ENCODE peak calls at places on chromosomes 4 and X, in eight cellular contexts. N is kidney; S is heart right ventricle; O is IMR-90; G is BJ; W is CD8-positive, alpha-beta T cell; V is fibroblast of lung; B is A549. Y is an unnamed sample.

GRCh38 chr4:166842795-166843261 is 391.5 kb downstream of the SPOCK3 start:
- DNase-seq in N (peak), S (no peak), O (no peak), G (no peak), W (no peak), V (no peak), B (no peak), Y (no peak)

GRCh38 chr4:15352508-15352907 is 75.3 kb upstream of the C1QTNF7 start:
- DNase-seq in N (no peak), S (no peak), O (peak), G (no peak), W (no peak), V (no peak), B (no peak), Y (no peak)

GRCh38 chr4:42865572-42866189 is 26.8 kb upstream of the GRXCR1 start:
- DNase-seq in N (no peak), S (peak), O (peak), G (no peak), W (peak), V (peak), B (peak), Y (peak)

GRCh38 chrX:129654652-129655546 is at the start of gene APLN:
- DNase-seq in N (peak), S (peak), O (peak), G (no peak), W (no peak), V (peak), B (no peak), Y (peak)

GRCh38 chrX:80807606-80808159 is 2.0 kb downstream of the BRWD3 start:
- DNase-seq in N (no peak), S (no peak), O (no peak), G (no peak), W (no peak), V (no peak), B (peak), Y (no peak)

GRCh38 chrX:34654939-34655338 is 2.1 kb downstream of the TMEM47 start:
- DNase-seq in N (no peak), S (no peak), O (no peak), G (no peak), W (no peak), V (peak), B (no peak), Y (no peak)

GRCh38 chr4:52606766-52607165 is 52.3 kb downstream of the USP46 start:
- DNase-seq in N (no peak), S (no peak), O (peak), G (no peak), W (no peak), V (peak), B (no peak), Y (no peak)

GRCh38 chrX:104913348-104913747 is 307.1 kb downstream of the TEX13A start:
- DNase-seq in N (no peak), S (no peak), O (no peak), G (no peak), W (no peak), V (peak), B (peak), Y (no peak)

GRCh38 chr4:38696697-38697096 is 32.7 kb downstream of the KLF3 start:
- DNase-seq in N (no peak), S (no peak), O (no peak), G (no peak), W (no peak), V (no peak), B (no peak), Y (no peak)

DNA sequence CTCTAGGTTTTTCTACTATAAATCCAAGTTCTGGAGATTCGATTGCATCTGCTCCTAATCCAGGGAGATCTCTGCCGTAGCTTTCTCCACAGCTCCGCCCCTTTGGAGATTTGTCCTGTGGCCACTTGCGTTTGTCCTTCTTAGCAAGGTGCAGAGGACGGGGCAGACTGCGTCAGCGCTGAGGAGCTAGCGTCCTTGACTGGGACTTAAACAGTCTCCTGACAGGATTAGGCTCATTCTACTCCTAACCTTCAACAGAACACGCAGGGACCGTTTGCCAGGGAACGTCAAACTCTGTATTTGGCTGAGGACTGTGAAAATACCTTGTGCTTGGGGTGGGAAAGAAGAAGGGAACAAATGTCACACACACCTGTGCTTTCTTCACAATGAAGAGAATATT is 38.6 kb downstream of the SORBS2 start:
- DNase-seq in N (no peak), S (peak), O (no peak), G (no peak), W (no peak), V (no peak), B (no peak), Y (no peak)
- H3K4me3 ChIP-seq in N (peak), S (peak), O (no peak), G (no peak), W (no peak), V (no peak), B (no peak), Y (no peak)

GRCh38 chr4:40280586-40280985 is 54.5 kb upstream of the CHRNA9 start:
- DNase-seq in N (no peak), S (no peak), O (no peak), G (no peak), W (no peak), V (no peak), B (no peak), Y (no peak)

GRCh38 chr4:40283413-40283812 is 51.7 kb upstream of the CHRNA9 start:
- DNase-seq in N (no peak), S (no peak), O (no peak), G (no peak), W (no peak), V (no peak), B (no peak), Y (no peak)

GRCh38 chr4:40281913-40282312 is 53.2 kb upstream of the CHRNA9 start:
- DNase-seq in N (no peak), S (no peak), O (no peak), G (no peak), W (no peak), V (no peak), B (no peak), Y (no peak)

GRCh38 chr4:40281099-40281498 is 54.0 kb upstream of the CHRNA9 start:
- DNase-seq in N (no peak), S (no peak), O (no peak), G (no peak), W (no peak), V (no peak), B (no peak), Y (no peak)

DNA sequence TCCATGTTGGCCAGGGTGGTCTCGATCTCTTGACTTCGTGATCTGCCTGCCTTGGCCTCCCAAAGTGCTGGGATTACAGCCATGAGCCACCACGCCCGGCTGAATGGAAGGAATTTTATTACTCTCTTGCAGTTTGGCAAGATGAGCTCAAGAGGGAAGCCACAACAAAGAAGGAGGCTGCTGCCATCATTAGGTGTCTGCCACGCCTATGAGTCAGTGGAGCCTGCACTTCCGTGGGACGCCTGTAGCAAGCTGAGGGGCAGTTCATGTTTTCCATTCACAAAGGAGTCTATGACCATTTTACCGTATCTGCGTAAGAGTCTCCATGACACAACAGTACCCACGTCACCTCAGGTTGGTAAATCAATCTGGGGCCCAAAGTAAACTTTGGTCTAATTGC is 51.2 kb upstream of the CHRNA9 start:
- DNase-seq in N (no peak), S (no peak), O (no peak), G (no peak), W (peak), V (peak), B (peak), Y (peak)
- TF ChIP-seq CTCF in N (no peak), S (no peak), O (no peak), G (no peak), W (peak), V (no peak), B (no peak), Y (no peak)

DNA sequence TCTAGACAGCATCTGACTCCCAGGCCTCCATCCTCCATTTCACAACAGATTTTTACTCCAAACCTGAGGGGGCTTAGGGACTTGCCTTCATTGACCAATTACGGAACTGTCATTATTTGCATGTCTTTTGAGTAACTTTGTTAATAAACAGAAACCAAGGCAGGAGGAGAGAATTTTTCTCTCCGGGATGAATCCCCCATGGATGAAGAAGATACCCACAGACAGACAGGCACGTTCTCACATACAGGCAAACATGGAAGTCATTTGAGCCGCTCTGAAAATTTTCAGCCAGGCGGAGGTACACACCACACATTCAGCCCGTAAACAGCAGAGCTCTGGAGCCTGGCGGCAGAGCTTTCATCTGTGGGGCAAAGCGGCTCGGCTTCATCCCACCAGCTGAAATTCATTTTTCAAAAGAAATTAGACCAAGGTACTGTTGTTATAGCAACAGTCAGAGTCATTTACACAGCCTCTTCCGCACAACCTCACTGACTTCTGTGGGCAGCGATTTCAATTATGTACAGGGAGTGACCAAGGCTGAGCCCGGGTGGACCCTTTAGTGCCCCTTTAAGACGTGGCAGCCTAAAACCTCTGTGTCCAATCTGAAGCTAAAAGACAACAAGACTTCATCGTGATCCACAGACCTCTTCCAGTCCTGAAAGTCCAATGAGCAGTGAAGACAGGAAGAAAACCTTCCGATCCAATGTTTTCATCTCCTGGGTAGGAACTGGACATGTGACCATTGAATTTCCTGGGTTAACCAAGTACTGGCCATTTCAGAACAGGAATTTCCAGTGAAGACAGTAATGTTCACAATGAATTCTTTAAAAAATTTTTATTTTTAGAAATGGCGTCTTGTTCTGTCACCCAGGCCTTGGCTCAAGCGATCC is 237.0 kb downstream of the MGST2 start:
- DNase-seq in N (no peak), S (no peak), O (peak), G (no peak), W (no peak), V (no peak), B (no peak), Y (no peak)
- H3K4me3 ChIP-seq in N (peak), S (peak), O (peak), G (peak), W (no peak), V (peak), B (no peak), Y (no peak)

GRCh38 chr4:18366762-18367358 is 345.3 kb upstream of the LCORL start:
- DNase-seq in N (no peak), S (no peak), O (peak), G (no peak), W (no peak), V (peak), B (peak), Y (no peak)
- TF ChIP-seq CTCF in N (peak), S (peak), O (peak), G (peak), W (peak), V (peak), B (no peak), Y (peak)

GRCh38 chrX:131735127-131735526 is 191.3 kb downstream of the OR13H1 start:
- DNase-seq in N (no peak), S (no peak), O (no peak), G (no peak), W (no peak), V (no peak), B (no peak), Y (no peak)

GRCh38 chrX:131739823-131740222 is 195.9 kb downstream of the OR13H1 start:
- DNase-seq in N (no peak), S (no peak), O (no peak), G (no peak), W (no peak), V (no peak), B (peak), Y (peak)

GRCh38 chrX:131729295-131729694 is 185.4 kb downstream of the OR13H1 start:
- DNase-seq in N (peak), S (no peak), O (peak), G (no peak), W (no peak), V (peak), B (peak), Y (no peak)

GRCh38 chrX:131734621-131735020 is 190.7 kb downstream of the OR13H1 start:
- DNase-seq in N (no peak), S (peak), O (peak), G (no peak), W (no peak), V (peak), B (no peak), Y (no peak)
- H3K4me3 ChIP-seq in N (no peak), S (peak), O (peak), G (no peak), W (no peak), V (peak), B (no peak), Y (no peak)

GRCh38 chr4:25667931-25668557 is 12.4 kb downstream of the SLC34A2 start:
- DNase-seq in N (no peak), S (no peak), O (no peak), G (no peak), W (no peak), V (peak), B (no peak), Y (no peak)
- TF ChIP-seq CTCF in N (no peak), S (no peak), O (no peak), G (no peak), W (no peak), V (no peak), B (no peak), Y (no peak)

GRCh38 chrX:135295944-135296305 is 13.4 kb upstream of the ETDC start:
- DNase-seq in N (no peak), S (no peak), O (no peak), G (no peak), W (no peak), V (no peak), B (no peak), Y (no peak)
- H3K4me3 ChIP-seq in N (no peak), S (peak), O (peak), G (no peak), W (peak), V (no peak), B (no peak), Y (no peak)